ENCODE peak calls at places on chromosomes 3 and 15, in nine cellular contexts. V is HAP-1, L is NCI-H460, B is nephron progenitor cell, Z is NCI-H1436, T is RPMI8226, J is lower lobe of right lung, K is hepatocyte, H is AG10803. W is an unnamed sample.

GRCh38 chr15:49624046-49624445 is 3.2 kb downstream of the DTWD1 start:
- DNase-seq in K (no peak), V (no peak), H (peak), B (no peak), T (no peak), L (no peak), J (no peak), Z (no peak), W (no peak)

GRCh38 chr3:126264952-126265351 is 84.6 kb upstream of the ALDH1L1 start:
- DNase-seq in K (no peak), L (no peak), V (no peak), B (no peak), T (no peak), Z (no peak), J (no peak), H (no peak), W (no peak)

GRCh38 chr15:43777293-43777819 is 590 bp upstream of the ELL3 start:
- DNase-seq in L (peak), B (peak), V (peak), K (peak), T (peak), H (peak), J (peak), Z (peak), W (peak)

GRCh38 chr15:35013370-35013769 is 25.3 kb upstream of the ZNF770 start:
- DNase-seq in H (no peak), L (no peak), K (no peak), Z (no peak), T (no peak), B (no peak), V (no peak), J (no peak), W (no peak)

GRCh38 chr3:27127195-27127594 is 242.0 kb downstream of the NEK10 start:
- DNase-seq in J (no peak), T (no peak), Z (peak), H (no peak), B (no peak), V (no peak), L (no peak), K (no peak), W (no peak)

GRCh38 chr3:127177226-127177625 is 15.7 kb upstream of the PRR23E start:
- DNase-seq in V (no peak), H (no peak), J (no peak), L (no peak), K (no peak), T (no peak), Z (no peak), B (no peak), W (no peak)

GRCh38 chr15:39114690-39115378 is 466.0 kb upstream of the THBS1 start:
- DNase-seq in B (no peak), K (no peak), L (no peak), T (no peak), H (no peak), Z (no peak), V (no peak), J (no peak), W (no peak)

GRCh38 chr3:95272791-95273190 is 1209.9 kb downstream of the NSUN3 start:
- DNase-seq in T (no peak), Z (no peak), H (no peak), V (no peak), K (no peak), B (no peak), J (no peak), L (no peak), W (no peak)

GRCh38 chr15:42349178-42349577 is 10.1 kb upstream of the CAPN3 start:
- DNase-seq in V (no peak), Z (no peak), B (no peak), J (no peak), T (no peak), K (no peak), L (no peak), H (peak), W (no peak)

GRCh38 chr15:32794973-32795372 is 77.2 kb downstream of the GREM1 start:
- DNase-seq in J (no peak), B (no peak), L (no peak), H (no peak), V (no peak), K (no peak), T (no peak), Z (no peak), W (no peak)

GRCh38 chr15:34119291-34119690 is 17.4 kb downstream of the PGBD4 start:
- DNase-seq in L (no peak), T (no peak), H (peak), B (no peak), Z (no peak), V (peak), J (no peak), K (peak), W (no peak)

GRCh38 chr15:40087991-40088928 is 20.4 kb downstream of the BMF start:
- DNase-seq in T (no peak), Z (no peak), B (peak), J (no peak), K (peak), L (no peak), H (no peak), V (peak), W (peak)

GRCh38 chr15:62369454-62369853 is 204.4 kb upstream of the C2CD4B start:
- DNase-seq in H (no peak), Z (no peak), B (no peak), L (no peak), K (no peak), J (no peak), T (no peak), V (no peak), W (no peak)

GRCh38 chr15:89999676-90000174 is 1.4 kb upstream of the ZNF710 start:
- DNase-seq in L (no peak), Z (no peak), J (peak), B (peak), T (no peak), K (peak), H (peak), V (peak), W (no peak)

GRCh38 chr3:119598410-119599098 is 869 bp downstream of the PLA1A start:
- DNase-seq in V (no peak), J (no peak), T (no peak), Z (no peak), B (no peak), K (no peak), H (no peak), L (no peak), W (no peak)

GRCh38 chr3:74789111-74789510 is 174.7 kb upstream of the CNTN3 start:
- DNase-seq in L (no peak), J (no peak), H (peak), B (no peak), K (peak), V (no peak), Z (no peak), T (no peak), W (no peak)

GRCh38 chr3:179068779-179069530 is 2.7 kb downstream of the ZMAT3 start:
- DNase-seq in T (peak), J (no peak), H (peak), V (peak), L (no peak), B (peak), Z (no peak), K (no peak), W (no peak)

GRCh38 chr15:90064931-90065681 is 37.2 kb downstream of the IDH2 start:
- DNase-seq in L (no peak), V (no peak), T (no peak), B (peak), K (no peak), J (peak), Z (no peak), H (no peak), W (peak)

GRCh38 chr3:116050311-116050710 is 395.0 kb downstream of the LSAMP start:
- DNase-seq in K (no peak), L (no peak), V (no peak), H (no peak), J (no peak), Z (no peak), B (no peak), T (no peak), W (no peak)

GRCh38 chr3:52851348-52851747 is 16.5 kb upstream of the MUSTN1 start:
- DNase-seq in L (peak), H (peak), Z (peak), V (peak), T (peak), J (no peak), B (peak), K (peak), W (peak)